ENCODE peak calls at places on chromosomes 3 and 15, in four cellular contexts. W is fibroblast of lung, F is Panc1, C is cardiac fibroblast. Q is an unnamed sample.

GRCh38 chr15:41013698-41014414 is 60.6 kb downstream of the CHAC1 start:
- DNase-seq in W (peak), F (no peak), C (peak), Q (no peak)

GRCh38 chr15:56243117-56243773 is 434 bp downstream of the RFX7 start:
- DNase-seq in W (peak), F (no peak), C (peak), Q (peak)

GRCh38 chr3:120180731-120181412 is 86.6 kb upstream of the GSK3B start:
- DNase-seq in W (no peak), F (no peak), C (no peak), Q (no peak)

GRCh38 chr3:183537295-183537730 is 18.2 kb downstream of the KLHL6 start:
- DNase-seq in W (no peak), F (no peak), C (peak), Q (no peak)

GRCh38 chr3:65194044-65194714 is 506.4 kb upstream of the ADAMTS9 start:
- DNase-seq in W (no peak), F (no peak), C (no peak), Q (no peak)

GRCh38 chr3:12353796-12354505 is 65.1 kb downstream of the PPARG start:
- DNase-seq in W (peak), F (no peak), C (peak), Q (no peak)

GRCh38 chr3:43923101-43923979 is 232.6 kb downstream of the ABHD5 start:
- DNase-seq in W (no peak), F (no peak), C (no peak), Q (no peak)

GRCh38 chr15:89825264-89825940 is 10.8 kb upstream of the ANPEP start:
- DNase-seq in W (no peak), F (no peak), C (no peak), Q (no peak)

GRCh38 chr15:41791970-41792637 is 17.8 kb downstream of the MAPKBP1 start:
- DNase-seq in W (no peak), F (no peak), C (no peak), Q (no peak)

GRCh38 chr3:147921044-147921443 is 511.9 kb downstream of the ZIC1 start:
- DNase-seq in W (peak), F (no peak), C (peak), Q (no peak)

GRCh38 chr15:61051570-61052031 is 177.5 kb downstream of the RORA start:
- DNase-seq in W (peak), F (no peak), C (peak), Q (no peak)

GRCh38 chr15:48266029-48266428 is 59.9 kb downstream of the SLC12A1 start:
- DNase-seq in W (no peak), F (no peak), C (no peak), Q (peak)

GRCh38 chr3:172709776-172710708 is 825 bp downstream of the NCEH1 start:
- DNase-seq in W (peak), F (no peak), C (peak), Q (no peak)

GRCh38 chr15:32132850-32133249 is 102.5 kb downstream of the CHRNA7 start:
- DNase-seq in W (no peak), F (no peak), C (no peak), Q (no peak)

GRCh38 chr15:26045516-26045915 is 182.4 kb upstream of the ATP10A start:
- DNase-seq in W (no peak), F (no peak), C (no peak), Q (no peak)
- H3K4me3 ChIP-seq in W (no peak), F (no peak), C (no peak), Q (no peak)

GRCh38 chr3:50517721-50518206 is 14.3 kb upstream of the CACNA2D2 start:
- DNase-seq in W (no peak), F (no peak), C (no peak), Q (no peak)

GRCh38 chr3:50518441-50518840 is 15.0 kb upstream of the CACNA2D2 start:
- DNase-seq in W (no peak), F (no peak), C (no peak), Q (no peak)

GRCh38 chr3:50516048-50516871 is 12.8 kb upstream of the CACNA2D2 start:
- DNase-seq in W (peak), F (no peak), C (peak), Q (no peak)

GRCh38 chr3:50512131-50512530 is 8.7 kb upstream of the CACNA2D2 start:
- DNase-seq in W (no peak), F (no peak), C (no peak), Q (no peak)

GRCh38 chr3:50515565-50516047 is 12.2 kb upstream of the CACNA2D2 start:
- DNase-seq in W (no peak), F (no peak), C (peak), Q (no peak)
- H3K4me3 ChIP-seq in W (no peak), F (no peak), C (no peak), Q (no peak)

GRCh38 chr3:52679139-52679538 is 6.6 kb downstream of the PBRM1 start:
- DNase-seq in W (peak), F (no peak), C (peak), Q (no peak)
- H3K4me3 ChIP-seq in W (no peak), F (no peak), C (no peak), Q (no peak)

DNA sequence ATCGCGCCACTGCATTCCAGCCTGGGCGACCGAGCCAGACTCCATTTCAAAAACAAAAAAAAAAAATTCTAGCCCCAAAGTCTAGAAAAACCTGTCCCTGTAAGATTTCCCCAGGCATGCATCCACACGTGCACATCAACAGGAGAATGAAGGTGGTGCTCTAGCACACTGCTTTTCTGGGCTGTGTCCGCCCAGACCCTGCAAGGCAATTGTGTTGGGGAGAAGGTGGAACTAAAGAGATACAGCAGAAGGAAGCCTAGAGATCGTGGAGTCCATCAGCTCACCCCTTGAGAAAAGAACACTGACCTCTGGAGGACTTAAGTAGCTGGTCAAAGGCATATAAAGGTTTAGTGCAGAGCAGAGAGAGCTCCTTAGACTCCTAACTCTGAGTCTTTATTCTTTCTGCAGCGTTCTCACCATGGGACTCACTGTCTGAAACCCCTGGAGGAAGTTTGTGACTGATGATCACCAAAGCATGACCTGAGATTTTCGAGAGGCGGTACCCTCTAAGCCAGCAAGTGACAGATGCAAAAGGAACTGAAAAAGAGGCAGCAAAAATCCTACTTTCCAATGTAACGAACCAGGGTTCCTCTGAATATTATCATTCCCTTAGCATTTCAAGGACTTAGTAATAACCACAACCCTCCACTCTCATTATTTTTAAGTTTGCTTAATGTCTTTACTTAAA is 179.8 kb downstream of the MEX3B start:
- DNase-seq in W (no peak), F (no peak), C (no peak), Q (no peak)
- H3K4me3 ChIP-seq in W (no peak), F (no peak), C (no peak), Q (no peak)

DNA sequence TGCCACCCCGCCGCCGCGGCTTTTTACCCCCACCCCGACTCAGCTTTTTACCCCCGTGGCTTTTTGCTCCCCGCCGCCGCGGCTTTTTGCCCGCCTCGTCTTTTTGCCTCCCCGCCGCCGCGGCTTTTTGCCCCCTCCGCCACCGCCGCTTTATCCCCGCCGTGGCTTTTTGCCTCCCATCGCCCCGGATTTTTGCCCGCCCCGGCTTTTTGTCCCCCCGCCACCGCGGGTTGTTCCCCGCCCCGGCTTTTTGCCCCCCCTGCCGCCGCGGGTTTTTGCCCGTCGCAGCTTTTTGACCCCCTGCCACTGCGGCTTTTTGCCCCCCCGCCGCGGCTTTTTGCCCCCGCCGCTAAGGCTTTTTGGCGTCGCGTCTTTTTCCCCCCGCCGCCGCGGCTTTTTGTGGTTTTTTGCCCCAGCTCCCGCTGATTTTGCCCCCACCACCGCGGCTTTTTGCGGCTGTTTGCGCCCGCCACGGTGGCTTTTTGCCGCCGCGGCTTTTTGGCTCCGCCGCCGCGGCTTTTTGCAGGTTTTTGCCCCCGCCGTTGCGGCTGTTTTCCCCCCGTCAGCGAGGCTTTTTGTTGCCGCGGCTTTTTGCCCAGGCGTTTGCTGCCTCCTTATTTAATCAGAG is 597.2 kb downstream of the GOLGA6L6 start:
- DNase-seq in W (no peak), F (no peak), C (no peak), Q (no peak)
- H3K4me3 ChIP-seq in W (no peak), F (no peak), C (no peak), Q (no peak)

GRCh38 chr15:70742928-70743327 is 20.4 kb downstream of the UACA start:
- DNase-seq in W (peak), F (no peak), C (no peak), Q (no peak)

GRCh38 chr15:70741677-70742293 is 21.6 kb downstream of the UACA start:
- DNase-seq in W (peak), F (peak), C (peak), Q (no peak)

GRCh38 chr15:70741107-70741511 is 22.2 kb downstream of the UACA start:
- DNase-seq in W (peak), F (no peak), C (peak), Q (no peak)
- H3K4me3 ChIP-seq in W (no peak), F (no peak), C (no peak), Q (no peak)

Q was measured in Jurkat, Clone E6-1.